ENCODE peak calls at places on chromosomes 1 and 21, in seven cellular contexts. I is activated CD4-positive, alpha-beta T cell treated with anti-CD3 and anti-CD28 coated beads, Interleukin-2, amount 10 ng/mL, durations not matched to agents 7 days and 5 days; B is amniotic stem cell; X is GM04503; S is breast epithelium; R is BE2C; K is left ventricle myocardium inferior. L is an unnamed sample.

GRCh38 chr1:232034547-232034946 is 408.0 kb downstream of the DISC1 start:
- DNase-seq in I (no peak), B (no peak), X (no peak), S (no peak), R (no peak), K (no peak), L (no peak)

GRCh38 chr1:16727190-16728111 is 12.9 kb upstream of the RNU1-4 start:
- DNase-seq in I (peak; percentile 45), B (no peak), X (peak; percentile 19), S (peak; percentile 51), R (peak; percentile 58), K (no peak), L (peak; percentile 22)

GRCh38 chr1:244773513-244773912 is 61.9 kb upstream of the COX20 start:
- DNase-seq in I (no peak), B (no peak), X (no peak), S (no peak), R (no peak), K (no peak), L (no peak)

GRCh38 chr21:45747233-45747766 is 103.8 kb downstream of the PCBP3 start:
- DNase-seq in I (no peak), B (no peak), X (no peak), S (no peak), R (peak; percentile 69), K (no peak), L (no peak)

GRCh38 chr1:150164224-150164623 is 14.5 kb downstream of the PLEKHO1 start:
- DNase-seq in I (no peak), B (no peak), X (no peak), S (no peak), R (no peak), K (peak; percentile 34), L (no peak)

GRCh38 chr1:200351826-200352549 is 57.8 kb downstream of the ZNF281 start:
- DNase-seq in I (peak; percentile 41), B (peak; percentile 96), X (peak; percentile 99), S (no peak), R (no peak), K (no peak), L (peak; percentile 50)

GRCh38 chr21:46286668-46286982 is 483 bp downstream of the YBEY start:
- DNase-seq in I (no peak), B (no peak), X (no peak), S (no peak), R (no peak), K (no peak), L (no peak)

GRCh38 chr1:109527846-109528245 is 11.8 kb upstream of the GPR61 start:
- DNase-seq in I (no peak), B (no peak), X (no peak), S (no peak), R (no peak), K (no peak), L (no peak)

GRCh38 chr1:99573431-99574217 is 72.3 kb upstream of the PALMD start:
- DNase-seq in I (no peak), B (no peak), X (no peak), S (no peak), R (no peak), K (peak; percentile 25), L (no peak)

L was measured in activated naive CD4-positive, alpha-beta T cell treated with anti-CD3 and anti-CD28 coated beads, Interleukin-2, amount 10 ng/mL, durations not matched to agents 7 days and 5 days.